ENCODE peak calls at places on chromosomes 12 and 14, in five cellular contexts. One of them, this sample, is unnamed.

GRCh38 chr14:104984056-104984894 is 1.3 kb upstream of the CLBA1 start:
- DNase-seq in amniotic epithelial cell: no peak
- DNase-seq in stimulated activated CD4-positive, alpha-beta T cell treated with anti-CD3 and anti-CD28 coated beads, Interleukin-1b, Interleukin-23, amount 100 ng/mL, for 48 hours: no peak
- DNase-seq in stimulated activated CD8-positive, alpha-beta memory T cell treated with anti-CD3 and anti-CD28 coated beads, Interleukin-2, amount 100 ng/mL, for 48 hours: no peak
- DNase-seq in B cell: no peak
- DNase-seq in this sample: no peak

GRCh38 chr12:127559349-127560040 is 707.5 kb upstream of the TMEM132C start:
- DNase-seq in amniotic epithelial cell: peak; percentile 66
- DNase-seq in stimulated activated CD4-positive, alpha-beta T cell treated with anti-CD3 and anti-CD28 coated beads, Interleukin-1b, Interleukin-23, amount 100 ng/mL, for 48 hours: peak; percentile 81
- DNase-seq in stimulated activated CD8-positive, alpha-beta memory T cell treated with anti-CD3 and anti-CD28 coated beads, Interleukin-2, amount 100 ng/mL, for 48 hours: peak; percentile 44
- DNase-seq in B cell: no peak
- DNase-seq in this sample: no peak

GRCh38 chr14:68800361-68800760 is 7.5 kb upstream of the ZFP36L1 start:
- DNase-seq in amniotic epithelial cell: peak; percentile 72
- DNase-seq in stimulated activated CD4-positive, alpha-beta T cell treated with anti-CD3 and anti-CD28 coated beads, Interleukin-1b, Interleukin-23, amount 100 ng/mL, for 48 hours: no peak
- DNase-seq in stimulated activated CD8-positive, alpha-beta memory T cell treated with anti-CD3 and anti-CD28 coated beads, Interleukin-2, amount 100 ng/mL, for 48 hours: no peak
- DNase-seq in B cell: no peak
- DNase-seq in this sample: peak; percentile 11

GRCh38 chr14:52155656-52156213 is 86.9 kb upstream of the NID2 start:
- DNase-seq in amniotic epithelial cell: no peak
- DNase-seq in stimulated activated CD4-positive, alpha-beta T cell treated with anti-CD3 and anti-CD28 coated beads, Interleukin-1b, Interleukin-23, amount 100 ng/mL, for 48 hours: no peak
- DNase-seq in stimulated activated CD8-positive, alpha-beta memory T cell treated with anti-CD3 and anti-CD28 coated beads, Interleukin-2, amount 100 ng/mL, for 48 hours: no peak
- DNase-seq in B cell: no peak
- DNase-seq in this sample: no peak

GRCh38 chr12:115213538-115213961 is 529.6 kb upstream of the TBX3 start:
- DNase-seq in amniotic epithelial cell: no peak
- DNase-seq in stimulated activated CD4-positive, alpha-beta T cell treated with anti-CD3 and anti-CD28 coated beads, Interleukin-1b, Interleukin-23, amount 100 ng/mL, for 48 hours: no peak
- DNase-seq in stimulated activated CD8-positive, alpha-beta memory T cell treated with anti-CD3 and anti-CD28 coated beads, Interleukin-2, amount 100 ng/mL, for 48 hours: no peak
- DNase-seq in B cell: no peak
- DNase-seq in this sample: no peak

GRCh38 chr12:85277900-85278597 is 2.0 kb upstream of the ALX1 start:
- DNase-seq in amniotic epithelial cell: no peak
- DNase-seq in stimulated activated CD4-positive, alpha-beta T cell treated with anti-CD3 and anti-CD28 coated beads, Interleukin-1b, Interleukin-23, amount 100 ng/mL, for 48 hours: no peak
- DNase-seq in stimulated activated CD8-positive, alpha-beta memory T cell treated with anti-CD3 and anti-CD28 coated beads, Interleukin-2, amount 100 ng/mL, for 48 hours: no peak
- DNase-seq in B cell: no peak
- DNase-seq in this sample: no peak

GRCh38 chr12:57192920-57193319 is 23.7 kb upstream of the NXPH4 start:
- DNase-seq in amniotic epithelial cell: no peak
- DNase-seq in stimulated activated CD4-positive, alpha-beta T cell treated with anti-CD3 and anti-CD28 coated beads, Interleukin-1b, Interleukin-23, amount 100 ng/mL, for 48 hours: no peak
- DNase-seq in stimulated activated CD8-positive, alpha-beta memory T cell treated with anti-CD3 and anti-CD28 coated beads, Interleukin-2, amount 100 ng/mL, for 48 hours: no peak
- DNase-seq in B cell: no peak
- DNase-seq in this sample: no peak

GRCh38 chr12:68406134-68406576 is 74.0 kb upstream of the MDM1 start:
- DNase-seq in amniotic epithelial cell: peak; percentile 86
- DNase-seq in stimulated activated CD4-positive, alpha-beta T cell treated with anti-CD3 and anti-CD28 coated beads, Interleukin-1b, Interleukin-23, amount 100 ng/mL, for 48 hours: no peak
- DNase-seq in stimulated activated CD8-positive, alpha-beta memory T cell treated with anti-CD3 and anti-CD28 coated beads, Interleukin-2, amount 100 ng/mL, for 48 hours: no peak
- DNase-seq in B cell: no peak
- DNase-seq in this sample: peak; percentile 42

GRCh38 chr12:42492267-42492666 is 97.3 kb downstream of the PRICKLE1 start:
- DNase-seq in amniotic epithelial cell: no peak
- DNase-seq in stimulated activated CD4-positive, alpha-beta T cell treated with anti-CD3 and anti-CD28 coated beads, Interleukin-1b, Interleukin-23, amount 100 ng/mL, for 48 hours: no peak
- DNase-seq in stimulated activated CD8-positive, alpha-beta memory T cell treated with anti-CD3 and anti-CD28 coated beads, Interleukin-2, amount 100 ng/mL, for 48 hours: no peak
- DNase-seq in B cell: no peak
- DNase-seq in this sample: no peak

GRCh38 chr12:113899042-113899843 is 66.9 kb downstream of the RBM19 start:
- DNase-seq in amniotic epithelial cell: no peak
- DNase-seq in stimulated activated CD4-positive, alpha-beta T cell treated with anti-CD3 and anti-CD28 coated beads, Interleukin-1b, Interleukin-23, amount 100 ng/mL, for 48 hours: no peak
- DNase-seq in stimulated activated CD8-positive, alpha-beta memory T cell treated with anti-CD3 and anti-CD28 coated beads, Interleukin-2, amount 100 ng/mL, for 48 hours: no peak
- DNase-seq in B cell: no peak
- DNase-seq in this sample: no peak

GRCh38 chr14:34120185-34120977 is 169.5 kb upstream of the EGLN3 start:
- DNase-seq in amniotic epithelial cell: peak; percentile 13
- DNase-seq in stimulated activated CD4-positive, alpha-beta T cell treated with anti-CD3 and anti-CD28 coated beads, Interleukin-1b, Interleukin-23, amount 100 ng/mL, for 48 hours: no peak
- DNase-seq in stimulated activated CD8-positive, alpha-beta memory T cell treated with anti-CD3 and anti-CD28 coated beads, Interleukin-2, amount 100 ng/mL, for 48 hours: no peak
- DNase-seq in B cell: no peak
- DNase-seq in this sample: no peak

GRCh38 chr12:94872671-94873367 is 130.7 kb downstream of the NDUFA12 start:
- DNase-seq in amniotic epithelial cell: no peak
- DNase-seq in stimulated activated CD4-positive, alpha-beta T cell treated with anti-CD3 and anti-CD28 coated beads, Interleukin-1b, Interleukin-23, amount 100 ng/mL, for 48 hours: no peak
- DNase-seq in stimulated activated CD8-positive, alpha-beta memory T cell treated with anti-CD3 and anti-CD28 coated beads, Interleukin-2, amount 100 ng/mL, for 48 hours: no peak
- DNase-seq in B cell: peak; percentile 63
- DNase-seq in this sample: no peak

GRCh38 chr12:104733717-104734175 is 224.3 kb downstream of the SLC41A2 start:
- DNase-seq in amniotic epithelial cell: peak; percentile 7
- DNase-seq in stimulated activated CD4-positive, alpha-beta T cell treated with anti-CD3 and anti-CD28 coated beads, Interleukin-1b, Interleukin-23, amount 100 ng/mL, for 48 hours: peak; percentile 28
- DNase-seq in stimulated activated CD8-positive, alpha-beta memory T cell treated with anti-CD3 and anti-CD28 coated beads, Interleukin-2, amount 100 ng/mL, for 48 hours: peak; percentile 23
- DNase-seq in B cell: no peak
- DNase-seq in this sample: no peak

GRCh38 chr14:22163051-22163450 is 426.0 kb downstream of the DAD1 start:
- DNase-seq in amniotic epithelial cell: peak; percentile 12
- DNase-seq in stimulated activated CD4-positive, alpha-beta T cell treated with anti-CD3 and anti-CD28 coated beads, Interleukin-1b, Interleukin-23, amount 100 ng/mL, for 48 hours: no peak
- DNase-seq in stimulated activated CD8-positive, alpha-beta memory T cell treated with anti-CD3 and anti-CD28 coated beads, Interleukin-2, amount 100 ng/mL, for 48 hours: no peak
- DNase-seq in B cell: no peak
- DNase-seq in this sample: no peak

GRCh38 chr12:24895612-24896011 is 53.3 kb downstream of the BCAT1 start:
- DNase-seq in amniotic epithelial cell: peak; percentile 32
- DNase-seq in stimulated activated CD4-positive, alpha-beta T cell treated with anti-CD3 and anti-CD28 coated beads, Interleukin-1b, Interleukin-23, amount 100 ng/mL, for 48 hours: no peak
- DNase-seq in stimulated activated CD8-positive, alpha-beta memory T cell treated with anti-CD3 and anti-CD28 coated beads, Interleukin-2, amount 100 ng/mL, for 48 hours: no peak
- DNase-seq in B cell: no peak
- DNase-seq in this sample: no peak

GRCh38 chr14:50875359-50876090 is 3.7 kb downstream of the ABHD12B start:
- DNase-seq in amniotic epithelial cell: peak; percentile 20
- DNase-seq in stimulated activated CD4-positive, alpha-beta T cell treated with anti-CD3 and anti-CD28 coated beads, Interleukin-1b, Interleukin-23, amount 100 ng/mL, for 48 hours: peak; percentile 78
- DNase-seq in stimulated activated CD8-positive, alpha-beta memory T cell treated with anti-CD3 and anti-CD28 coated beads, Interleukin-2, amount 100 ng/mL, for 48 hours: peak; percentile 53
- DNase-seq in B cell: peak; percentile 49
- DNase-seq in this sample: no peak

GRCh38 chr12:95582230-95583058 is 31.2 kb upstream of the USP44 start:
- DNase-seq in amniotic epithelial cell: peak; percentile 27
- DNase-seq in stimulated activated CD4-positive, alpha-beta T cell treated with anti-CD3 and anti-CD28 coated beads, Interleukin-1b, Interleukin-23, amount 100 ng/mL, for 48 hours: no peak
- DNase-seq in stimulated activated CD8-positive, alpha-beta memory T cell treated with anti-CD3 and anti-CD28 coated beads, Interleukin-2, amount 100 ng/mL, for 48 hours: no peak
- DNase-seq in B cell: no peak
- DNase-seq in this sample: no peak

GRCh38 chr12:121467638-121468403 is 67.9 kb downstream of the RNF34 start:
- DNase-seq in amniotic epithelial cell: peak; percentile 11
- DNase-seq in stimulated activated CD4-positive, alpha-beta T cell treated with anti-CD3 and anti-CD28 coated beads, Interleukin-1b, Interleukin-23, amount 100 ng/mL, for 48 hours: no peak
- DNase-seq in stimulated activated CD8-positive, alpha-beta memory T cell treated with anti-CD3 and anti-CD28 coated beads, Interleukin-2, amount 100 ng/mL, for 48 hours: no peak
- DNase-seq in B cell: no peak
- DNase-seq in this sample: no peak

This sample was measured in mesothelial cell of epicardium.